ENCODE peak calls at places on chromosomes 1 and 21, in five cellular contexts. One of them, this sample, is unnamed. For H3K9me3, the result is how much of the 10 kb centered on the place peaks cover.

GRCh38 chr1:94792876-94793605 is 27.1 kb upstream of the SLC44A3 start:
- DNase-seq in psoas muscle: no peak
- DNase-seq in hepatocyte: no peak
- DNase-seq in cardiac muscle cell: no peak
- DNase-seq in fibroblast of lung: peak
- DNase-seq in this sample: no peak

GRCh38 chr1:183417691-183418491 is at the start of gene NMNAT2:
- DNase-seq in hepatocyte: peak
- DNase-seq in psoas muscle: peak
- DNase-seq in fibroblast of lung: peak
- DNase-seq in cardiac muscle cell: peak
- DNase-seq in this sample: no peak

GRCh38 chr1:63662846-63663245 is 69.6 kb downstream of the PGM1 start:
- DNase-seq in fibroblast of lung: peak
- DNase-seq in hepatocyte: no peak
- DNase-seq in psoas muscle: no peak
- DNase-seq in cardiac muscle cell: no peak
- DNase-seq in this sample: no peak

GRCh38 chr1:9413143-9413876 is 120.6 kb downstream of the SPSB1 start:
- DNase-seq in psoas muscle: peak
- DNase-seq in cardiac muscle cell: peak
- DNase-seq in fibroblast of lung: peak
- DNase-seq in hepatocyte: peak
- DNase-seq in this sample: peak

GRCh38 chr1:57163332-57163731 is 197.5 kb upstream of the C8B start:
- DNase-seq in cardiac muscle cell: no peak
- DNase-seq in psoas muscle: no peak
- DNase-seq in fibroblast of lung: no peak
- DNase-seq in hepatocyte: no peak
- DNase-seq in this sample: no peak

GRCh38 chr1:220791959-220792358 is 5.2 kb downstream of the MTARC1 start:
- DNase-seq in psoas muscle: peak
- DNase-seq in fibroblast of lung: peak
- DNase-seq in cardiac muscle cell: no peak
- DNase-seq in hepatocyte: no peak
- DNase-seq in this sample: no peak

GRCh38 chr1:235657269-235657668 is 7.7 kb upstream of the GNG4 start:
- DNase-seq in fibroblast of lung: no peak
- DNase-seq in cardiac muscle cell: no peak
- DNase-seq in psoas muscle: no peak
- DNase-seq in hepatocyte: no peak
- DNase-seq in this sample: no peak

GRCh38 chr1:186424539-186424938 is 36.4 kb downstream of the PDC start:
- DNase-seq in fibroblast of lung: peak
- DNase-seq in cardiac muscle cell: no peak
- DNase-seq in hepatocyte: peak
- DNase-seq in psoas muscle: peak
- DNase-seq in this sample: no peak

GRCh38 chr1:100065969-100066227 is 66.8 kb downstream of the SASS6 start:
- DNase-seq in cardiac muscle cell: no peak
- DNase-seq in hepatocyte: no peak
- DNase-seq in fibroblast of lung: no peak
- DNase-seq in psoas muscle: no peak
- DNase-seq in this sample: no peak
- H3K4me3 ChIP-seq in cardiac muscle cell: no peak
- H3K4me3 ChIP-seq in hepatocyte: no peak
- H3K4me3 ChIP-seq in fibroblast of lung: no peak
- H3K4me3 ChIP-seq in psoas muscle: no peak
- H3K4me3 ChIP-seq in this sample: no peak

DNA sequence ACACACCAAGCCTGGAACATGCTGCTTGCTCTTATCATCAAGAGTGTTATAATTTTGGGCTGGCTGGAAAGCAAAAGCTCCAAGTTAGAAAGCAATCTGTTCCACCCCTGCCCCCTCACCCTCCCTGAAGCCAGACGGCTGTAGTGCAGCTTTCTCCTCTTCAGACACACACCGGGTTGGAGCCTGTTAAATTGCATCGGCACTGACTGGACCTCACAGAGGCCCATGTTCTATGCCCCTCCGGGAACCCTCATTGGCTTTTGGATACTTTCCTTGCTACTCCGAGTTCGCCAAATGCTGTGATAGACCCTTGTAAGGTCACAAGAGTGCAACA is 90.6 kb upstream of the KCNJ15 start:
- DNase-seq in fibroblast of lung: no peak
- DNase-seq in psoas muscle: no peak
- DNase-seq in hepatocyte: no peak
- DNase-seq in cardiac muscle cell: peak
- DNase-seq in this sample: no peak
- H3K9me3 ChIP-seq in fibroblast of lung: under half
- H3K9me3 ChIP-seq in psoas muscle: under half
- H3K9me3 ChIP-seq in hepatocyte: under half
- H3K9me3 ChIP-seq in cardiac muscle cell: under half
- H3K9me3 ChIP-seq in this sample: under half

GRCh38 chr1:111015222-111015621 is 51.5 kb upstream of the LRIF1 start:
- DNase-seq in psoas muscle: no peak
- DNase-seq in hepatocyte: no peak
- DNase-seq in cardiac muscle cell: no peak
- DNase-seq in fibroblast of lung: no peak
- DNase-seq in this sample: no peak
- TF ChIP-seq CTCF in psoas muscle: no peak
- TF ChIP-seq CTCF in hepatocyte: no peak
- TF ChIP-seq CTCF in cardiac muscle cell: no peak
- TF ChIP-seq CTCF in fibroblast of lung: no peak
- TF ChIP-seq CTCF in this sample: no peak

DNA sequence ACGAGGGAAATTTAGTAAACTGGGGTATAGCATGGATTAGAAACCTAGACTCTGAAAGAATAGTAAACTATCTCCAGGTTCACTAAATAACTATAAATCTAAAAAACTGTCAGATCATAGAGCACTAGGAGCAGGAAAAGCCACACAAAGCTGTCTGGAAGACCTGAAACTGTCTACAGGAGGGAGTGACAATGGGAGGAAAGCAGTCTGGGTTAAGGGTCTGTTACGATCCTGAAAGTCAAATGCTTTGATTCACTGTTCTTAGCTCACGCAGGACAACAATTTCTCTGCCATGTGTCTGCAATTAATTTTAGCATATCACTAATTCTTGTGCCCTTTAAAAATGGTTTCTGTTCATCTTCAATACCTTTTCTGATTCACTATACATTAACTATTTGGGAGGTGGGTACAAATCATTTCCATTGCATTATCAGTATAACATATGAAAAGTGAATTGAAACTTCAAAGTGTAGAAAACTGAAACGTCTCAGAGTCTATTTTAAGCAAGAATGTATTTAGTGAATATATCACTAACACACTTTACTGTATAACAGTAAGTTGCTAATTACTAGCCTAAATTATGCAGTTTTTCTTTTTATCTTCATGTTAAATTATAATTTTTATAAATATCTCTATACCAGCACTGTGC is 18.4 kb downstream of the CEP170 start:
- DNase-seq in fibroblast of lung: no peak
- DNase-seq in hepatocyte: no peak
- DNase-seq in psoas muscle: no peak
- DNase-seq in cardiac muscle cell: no peak
- DNase-seq in this sample: no peak
- H3K4me3 ChIP-seq in fibroblast of lung: no peak
- H3K4me3 ChIP-seq in hepatocyte: no peak
- H3K4me3 ChIP-seq in psoas muscle: peak
- H3K4me3 ChIP-seq in cardiac muscle cell: no peak
- H3K4me3 ChIP-seq in this sample: no peak

GRCh38 chr1:248703674-248704073 is 1.1 kb upstream of the OR14I1 start:
- DNase-seq in fibroblast of lung: no peak
- DNase-seq in cardiac muscle cell: no peak
- DNase-seq in hepatocyte: no peak
- DNase-seq in psoas muscle: no peak
- DNase-seq in this sample: no peak
- H3K9me3 ChIP-seq in fibroblast of lung: under half
- H3K9me3 ChIP-seq in cardiac muscle cell: under half
- H3K9me3 ChIP-seq in hepatocyte: under half
- H3K9me3 ChIP-seq in psoas muscle: under half
- H3K9me3 ChIP-seq in this sample: under half

GRCh38 chr1:36067871-36068270 is 16.0 kb upstream of the TEKT2 start:
- DNase-seq in cardiac muscle cell: no peak
- DNase-seq in psoas muscle: no peak
- DNase-seq in hepatocyte: no peak
- DNase-seq in fibroblast of lung: no peak
- DNase-seq in this sample: no peak

GRCh38 chr1:36068866-36069265 is 15.0 kb upstream of the TEKT2 start:
- DNase-seq in cardiac muscle cell: no peak
- DNase-seq in psoas muscle: no peak
- DNase-seq in fibroblast of lung: no peak
- DNase-seq in hepatocyte: no peak
- DNase-seq in this sample: no peak

DNA sequence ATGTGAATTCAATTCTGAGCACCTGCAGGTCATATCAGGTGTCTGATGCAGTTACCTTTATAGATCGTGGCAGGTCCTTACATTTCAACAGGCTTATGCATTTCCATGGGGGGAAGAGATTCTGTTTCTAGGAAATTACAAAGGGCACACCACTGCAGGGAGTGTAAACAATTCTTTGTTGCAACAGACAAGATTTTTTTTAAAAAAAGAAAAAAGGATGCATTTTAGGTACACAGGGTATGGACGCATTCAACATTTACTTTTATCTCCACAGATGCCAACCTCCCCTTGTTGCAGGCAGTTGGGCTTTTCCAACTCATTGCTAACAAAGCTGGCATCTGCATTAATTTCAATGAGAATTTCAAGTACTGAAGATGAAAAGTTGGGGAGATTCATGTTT is 13.5 kb upstream of the TEKT2 start:
- DNase-seq in cardiac muscle cell: no peak
- DNase-seq in fibroblast of lung: no peak
- DNase-seq in psoas muscle: no peak
- DNase-seq in hepatocyte: no peak
- DNase-seq in this sample: no peak
- TF ChIP-seq CTCF in cardiac muscle cell: no peak
- TF ChIP-seq CTCF in fibroblast of lung: no peak
- TF ChIP-seq CTCF in psoas muscle: no peak
- TF ChIP-seq CTCF in hepatocyte: no peak
- TF ChIP-seq CTCF in this sample: no peak

This sample was measured in stomach.